ENCODE peak calls at places on chromosomes 7 and 10, in four cellular contexts. D is NT2/D1, X is fibroblast of lung, K is MM.1S. R is an unnamed sample.

GRCh38 chr7:135601182-135601581 is 43.5 kb downstream of the NUP205 start:
- DNase-seq in D (no peak), K (no peak), X (peak; percentile 65), R (no peak)

GRCh38 chr10:48406204-48406603 is 99.7 kb downstream of the MAPK8 start:
- DNase-seq in D (no peak), K (no peak), X (peak; percentile 58), R (no peak)

GRCh38 chr7:158824028-158824427 is 5.3 kb downstream of the ESYT2 start:
- DNase-seq in X (peak; percentile 34), K (peak; percentile 65), D (no peak), R (no peak)

GRCh38 chr7:82729172-82730030 is 285.8 kb upstream of the CACNA2D1 start:
- DNase-seq in K (peak; percentile 54), X (peak; percentile 39), D (peak; percentile 32), R (no peak)

GRCh38 chr10:79219276-79219957 is 127.9 kb upstream of the PPIF start:
- DNase-seq in K (no peak), X (no peak), D (no peak), R (no peak)

GRCh38 chr10:100882251-100882643 is 30.5 kb upstream of the SLF2 start:
- DNase-seq in K (no peak), X (no peak), D (no peak), R (no peak)

GRCh38 chr7:1809601-1810258 is 139.7 kb downstream of the ELFN1 start:
- DNase-seq in K (no peak), X (no peak), D (no peak), R (no peak)

GRCh38 chr7:135645296-135645904 is 16.9 kb upstream of the STMP1 start:
- DNase-seq in K (peak; percentile 56), X (peak; percentile 32), D (no peak), R (no peak)

GRCh38 chr7:77338260-77338659 is 77.9 kb downstream of the GSAP start:
- DNase-seq in K (no peak), X (no peak), D (no peak), R (no peak)

GRCh38 chr7:44289341-44290249 is 35.8 kb downstream of the CAMK2B start:
- DNase-seq in D (no peak), X (no peak), K (no peak), R (peak; percentile 32)

GRCh38 chr10:97798958-97799565 is 27.3 kb upstream of the SFRP5 start:
- DNase-seq in D (no peak), X (no peak), K (no peak), R (no peak)

GRCh38 chr7:34260282-34260681 is 354.9 kb downstream of the BMPER start:
- DNase-seq in K (no peak), X (peak; percentile 96), D (no peak), R (no peak)

GRCh38 chr10:31939797-31940708 is 11.4 kb upstream of the ARHGAP12 start:
- DNase-seq in D (no peak), K (no peak), X (peak; percentile 47), R (no peak)

GRCh38 chr7:148761499-148762278 is 63.0 kb downstream of the CUL1 start:
- DNase-seq in D (no peak), K (no peak), X (no peak), R (no peak)

GRCh38 chr10:124288928-124289921 is 129.5 kb downstream of the OAT start:
- DNase-seq in D (no peak), X (no peak), K (no peak), R (peak; percentile 24)

GRCh38 chr10:93806882-93807281 is 49.1 kb downstream of the LGI1 start:
- DNase-seq in X (peak; percentile 49), D (no peak), K (no peak), R (no peak)

GRCh38 chr10:876442-876841 is 55.1 kb downstream of the LARP4B start:
- DNase-seq in X (no peak), K (no peak), D (no peak), R (no peak)

GRCh38 chr10:101301111-101301731 is 52.7 kb upstream of the BTRC start:
- DNase-seq in D (no peak), K (peak; percentile 40), X (no peak), R (peak; percentile 75)

GRCh38 chr10:91137822-91138221 is 82.6 kb upstream of the PCGF5 start:
- DNase-seq in D (no peak), K (no peak), X (no peak), R (no peak)
- H3K9ac ChIP-seq in D (no peak overlapping the region), K (no peak overlapping the region), X (no peak overlapping the region), R (no peak overlapping the region)

GRCh38 chr7:50092579-50093411 is at the start of gene ZPBP:
- DNase-seq in X (peak; percentile 4), D (peak; percentile 63), K (peak; percentile 57), R (peak; percentile 70)
- H3K9ac ChIP-seq in X (no peak within 1 kb of the TSS), D (peak within 1 kb of the TSS; percentile 68), K (no peak within 1 kb of the TSS), R (no peak within 1 kb of the TSS)

DNA sequence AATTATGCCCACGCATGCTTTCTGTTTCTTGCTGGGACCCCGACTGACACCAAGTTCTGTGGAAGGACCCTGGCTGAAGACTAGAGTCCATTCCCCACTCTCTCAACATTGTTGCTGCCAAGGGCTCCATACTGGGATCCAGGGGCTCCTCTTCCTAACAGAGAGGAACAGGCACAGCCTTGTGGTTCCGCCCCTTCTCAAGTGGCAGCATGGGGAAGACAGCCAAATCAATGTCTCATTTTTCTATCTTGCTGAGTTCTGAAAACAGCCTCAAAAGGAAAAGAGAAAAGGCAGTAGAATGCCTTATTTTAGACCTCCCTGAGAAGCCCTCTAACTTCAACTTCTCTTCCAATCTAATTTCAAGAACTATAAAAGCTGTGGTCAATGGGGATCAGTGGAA is 23.7 kb upstream of the LAMB1 start:
- DNase-seq in D (no peak), K (no peak), X (peak; percentile 48), R (no peak)
- H3K9ac ChIP-seq in D (no peak overlapping the region), K (no peak overlapping the region), X (no peak overlapping the region), R (no peak overlapping the region)

GRCh38 chr7:57414415-57414814 is 35.6 kb upstream of the ZNF716 start:
- DNase-seq in K (no peak), X (no peak), D (no peak), R (no peak)
- H3K9ac ChIP-seq in K (no peak overlapping the region), X (no peak overlapping the region), D (no peak overlapping the region), R (no peak overlapping the region)

GRCh38 chr10:110859947-110860376 is 11.8 kb upstream of the PDCD4 start:
- DNase-seq in D (no peak), X (peak; percentile 34), K (peak; percentile 35), R (no peak)
- H3K9ac ChIP-seq in D (no peak overlapping the region), X (no peak overlapping the region), K (peak overlapping the region; percentile 70), R (no peak overlapping the region)

R was measured in H9.